ENCODE peak calls at places on chromosome 6, in eight cellular contexts. X is bronchial epithelial cell, L is HL-60, W is stomach, Y is psoas muscle, G is upper lobe of right lung, H is PC-3, Q is GM06990. R is an unnamed sample.

GRCh38 chr6:41917528-41917927 is 3.4 kb downstream of the MED20 start:
- DNase-seq in X (peak; percentile 94), L (no peak), W (no peak), Y (no peak), G (no peak), H (peak; percentile 97), Q (no peak), R (no peak)

GRCh38 chr6:44102527-44102926 is 24.7 kb downstream of the MRPL14 start:
- DNase-seq in X (no peak), L (no peak), W (no peak), Y (no peak), G (no peak), H (no peak), Q (no peak), R (no peak)

GRCh38 chr6:121826156-121826810 is 390.8 kb downstream of the GJA1 start:
- DNase-seq in X (peak; percentile 99), L (no peak), W (no peak), Y (no peak), G (no peak), H (peak; percentile 89), Q (no peak), R (no peak)

GRCh38 chr6:56914791-56915658 is 39.9 kb upstream of the BEND6 start:
- DNase-seq in X (no peak), L (peak; percentile 69), W (no peak), Y (peak; percentile 24), G (no peak), H (no peak), Q (no peak), R (no peak)

GRCh38 chr6:53959717-53960116 is 151.5 kb upstream of the MLIP start:
- DNase-seq in X (no peak), L (no peak), W (no peak), Y (no peak), G (no peak), H (peak; percentile 78), Q (no peak), R (no peak)

GRCh38 chr6:64217721-64218603 is 582.4 kb downstream of the PHF3 start:
- DNase-seq in X (peak; percentile 24), L (no peak), W (no peak), Y (no peak), G (no peak), H (peak; percentile 36), Q (peak; percentile 9), R (no peak)

GRCh38 chr6:159501558-159501957 is 191.5 kb downstream of the SOD2 start:
- DNase-seq in X (no peak), L (no peak), W (no peak), Y (no peak), G (no peak), H (no peak), Q (no peak), R (no peak)

GRCh38 chr6:105986998-105987397 is 99.1 kb upstream of the PRDM1 start:
- DNase-seq in X (no peak), L (no peak), W (no peak), Y (no peak), G (no peak), H (no peak), Q (no peak), R (no peak)

GRCh38 chr6:137856138-137856898 is 10.7 kb upstream of the TNFAIP3 start:
- DNase-seq in X (no peak), L (no peak), W (no peak), Y (no peak), G (no peak), H (no peak), Q (no peak), R (no peak)

GRCh38 chr6:155706341-155706740 is 250.7 kb upstream of the NOX3 start:
- DNase-seq in X (no peak), L (no peak), W (no peak), Y (no peak), G (no peak), H (no peak), Q (no peak), R (no peak)

GRCh38 chr6:24064106-24064505 is 61.9 kb upstream of the NRSN1 start:
- DNase-seq in X (no peak), L (peak; percentile 4), W (no peak), Y (no peak), G (no peak), H (peak; percentile 57), Q (no peak), R (no peak)

GRCh38 chr6:47134476-47135189 is 92.5 kb upstream of the ADGRF1 start:
- DNase-seq in X (peak; percentile 99), L (peak; percentile 6), W (no peak), Y (no peak), G (no peak), H (peak; percentile 99), Q (no peak), R (no peak)

GRCh38 chr6:10643214-10643641 is 51.2 kb downstream of the C6orf52 start:
- DNase-seq in X (no peak), L (peak; percentile 77), W (no peak), Y (no peak), G (no peak), H (no peak), Q (no peak), R (peak; percentile 67)

GRCh38 chr6:116433313-116433712 is 27.9 kb upstream of the CALHM6 start:
- DNase-seq in X (no peak), L (no peak), W (no peak), Y (no peak), G (no peak), H (no peak), Q (no peak), R (no peak)

GRCh38 chr6:113530769-113531168 is 326.4 kb upstream of the MARCKS start:
- DNase-seq in X (peak; percentile 94), L (no peak), W (no peak), Y (no peak), G (no peak), H (peak; percentile 66), Q (no peak), R (no peak)

GRCh38 chr6:37783831-37784584 is 35.5 kb upstream of the ZFAND3 start:
- DNase-seq in X (no peak), L (no peak), W (peak; percentile 28), Y (peak; percentile 37), G (peak; percentile 71), H (no peak), Q (peak; percentile 47), R (no peak)

GRCh38 chr6:158911746-158912158 is 88.2 kb downstream of the RSPH3 start:
- DNase-seq in X (peak; percentile 37), L (no peak), W (peak; percentile 37), Y (no peak), G (no peak), H (peak; percentile 22), Q (peak; percentile 46), R (peak; percentile 61)

GRCh38 chr6:37877373-37878149 is 58.0 kb downstream of the ZFAND3 start:
- DNase-seq in X (no peak), L (no peak), W (no peak), Y (no peak), G (no peak), H (no peak), Q (no peak), R (no peak)

GRCh38 chr6:152635949-152636674 is 1.1 kb downstream of the SYNE1 start:
- DNase-seq in X (peak; percentile 17), L (no peak), W (no peak), Y (peak; percentile 15), G (peak; percentile 66), H (no peak), Q (peak; percentile 46), R (peak; percentile 23)
- H3K4me3 ChIP-seq in X (peak overlapping the region; percentile 28), L (peak overlapping the region; percentile 41), W (peak overlapping the region; percentile 70), Y (peak overlapping the region; percentile 71), G (peak overlapping the region; percentile 67), H (no peak overlapping the region), Q (peak overlapping the region; percentile 35), R (peak overlapping the region; percentile 65)

DNA sequence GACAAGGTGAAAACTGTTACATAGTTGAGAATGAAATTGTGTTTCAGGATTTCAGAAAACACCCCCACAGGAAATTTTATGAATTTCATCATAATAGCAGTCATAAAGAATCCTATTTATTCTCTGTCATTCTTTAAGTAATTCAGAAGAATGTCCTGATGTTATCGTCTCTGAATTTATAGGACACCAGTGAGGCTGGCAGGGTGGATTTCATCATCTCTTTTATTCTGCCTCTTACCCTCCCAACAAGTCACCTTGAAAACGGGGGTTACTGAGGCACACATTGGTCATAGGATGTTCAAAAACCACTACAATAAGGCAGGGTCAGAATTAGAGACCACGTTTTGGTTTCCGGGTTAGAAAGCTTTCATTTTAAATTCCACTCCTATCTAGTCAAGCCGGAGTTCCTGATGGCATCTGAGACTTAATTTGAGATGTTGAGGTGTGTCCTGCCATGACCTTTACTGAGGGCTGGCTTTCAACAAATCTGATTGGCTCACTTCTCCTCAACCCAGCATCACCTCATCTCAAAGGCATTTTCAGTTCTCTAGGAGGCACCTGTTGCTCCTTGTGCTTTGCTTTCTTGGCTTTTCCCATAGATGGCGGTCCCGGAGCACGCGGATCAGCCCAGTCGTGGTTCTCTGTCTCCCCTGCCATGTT is 230.6 kb upstream of the SUPT3H start:
- DNase-seq in X (peak; percentile 14), L (no peak), W (no peak), Y (no peak), G (no peak), H (peak; percentile 93), Q (no peak), R (no peak)
- TF ChIP-seq CTCF in X (no peak), L (no peak), W (no peak), Y (no peak), G (no peak), H (peak; percentile 23), Q (no peak), R (no peak)

GRCh38 chr6:142900467-142900961 is 44.5 kb downstream of the HIVEP2 start:
- DNase-seq in X (no peak), L (no peak), W (no peak), Y (no peak), G (no peak), H (no peak), Q (no peak), R (no peak)
- H3K4me3 ChIP-seq in X (no peak overlapping the region), L (no peak overlapping the region), W (no peak overlapping the region), Y (no peak overlapping the region), G (no peak overlapping the region), H (no peak overlapping the region), Q (no peak overlapping the region), R (no peak overlapping the region)

GRCh38 chr6:170005680-170006470 is 254.5 kb downstream of the ERMARD start:
- DNase-seq in X (no peak), L (no peak), W (no peak), Y (no peak), G (no peak), H (no peak), Q (no peak), R (no peak)

GRCh38 chr6:169999367-169999766 is 247.9 kb downstream of the ERMARD start:
- DNase-seq in X (no peak), L (no peak), W (no peak), Y (no peak), G (no peak), H (no peak), Q (no peak), R (no peak)

GRCh38 chr6:170004585-170005210 is 253.3 kb downstream of the ERMARD start:
- DNase-seq in X (no peak), L (no peak), W (no peak), Y (no peak), G (no peak), H (no peak), Q (no peak), R (peak; percentile 7)

GRCh38 chr6:170000071-170000843 is 248.8 kb downstream of the ERMARD start:
- DNase-seq in X (no peak), L (no peak), W (no peak), Y (no peak), G (no peak), H (no peak), Q (no peak), R (no peak)

DNA sequence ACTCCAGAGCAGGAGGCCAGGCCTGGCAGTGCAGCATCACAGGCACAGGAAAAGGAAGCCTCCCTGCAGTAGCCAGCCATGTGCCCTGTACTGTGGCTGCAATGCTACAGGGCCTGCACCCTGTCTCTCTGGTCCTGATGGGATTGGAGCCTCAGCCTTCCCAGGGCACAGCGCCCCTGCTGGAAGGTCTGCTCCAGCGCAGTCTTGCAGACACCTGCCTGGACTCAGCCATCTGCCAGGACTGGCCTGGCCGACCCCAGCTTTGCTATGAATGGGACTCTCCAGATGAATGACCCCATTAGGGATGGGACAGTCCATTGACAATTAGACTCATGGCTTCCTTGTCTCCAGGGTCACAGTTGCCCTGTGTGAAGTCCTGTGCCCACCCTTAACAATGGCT is 251.6 kb downstream of the ERMARD start:
- DNase-seq in X (no peak), L (no peak), W (no peak), Y (no peak), G (no peak), H (no peak), Q (no peak), R (no peak)
- TF ChIP-seq CTCF in X (no peak), L (no peak), W (no peak), Y (peak; percentile 10), G (no peak), H (peak; percentile 11), Q (peak; percentile 16), R (peak; percentile 46)